ENCODE peak calls at places on chromosomes 6 and 20, in ten cellular contexts. One of them, this sample, is unnamed.

GRCh38 chr20:55172310-55173002 is 697.1 kb downstream of the DOK5 start:
- DNase-seq in PC-9: no peak
- DNase-seq in foreskin keratinocyte: no peak
- DNase-seq in heart left ventricle: no peak
- DNase-seq in pancreas: no peak
- DNase-seq in lung: no peak
- DNase-seq in astrocyte: no peak
- DNase-seq in uterus: no peak
- DNase-seq in H1: no peak
- DNase-seq in adrenal gland: no peak
- DNase-seq in this sample: no peak

GRCh38 chr20:58081842-58082241 is 146.6 kb downstream of the ANKRD60 start:
- DNase-seq in H1: no peak
- DNase-seq in heart left ventricle: no peak
- DNase-seq in foreskin keratinocyte: peak
- DNase-seq in astrocyte: peak
- DNase-seq in PC-9: no peak
- DNase-seq in lung: no peak
- DNase-seq in pancreas: no peak
- DNase-seq in uterus: no peak
- DNase-seq in adrenal gland: no peak
- DNase-seq in this sample: peak

GRCh38 chr6:41984623-41985022 is 43.0 kb upstream of the CCND3 start:
- DNase-seq in heart left ventricle: no peak
- DNase-seq in adrenal gland: no peak
- DNase-seq in astrocyte: no peak
- DNase-seq in foreskin keratinocyte: no peak
- DNase-seq in pancreas: no peak
- DNase-seq in uterus: no peak
- DNase-seq in PC-9: no peak
- DNase-seq in H1: no peak
- DNase-seq in lung: no peak
- DNase-seq in this sample: no peak

GRCh38 chr6:31575335-31575901 is at the start of gene TNF:
- DNase-seq in adrenal gland: peak
- DNase-seq in lung: peak
- DNase-seq in astrocyte: no peak
- DNase-seq in heart left ventricle: peak
- DNase-seq in uterus: peak
- DNase-seq in pancreas: peak
- DNase-seq in foreskin keratinocyte: peak
- DNase-seq in H1: no peak
- DNase-seq in PC-9: no peak
- DNase-seq in this sample: no peak

GRCh38 chr20:54026300-54027064 is 43.9 kb downstream of the BCAS1 start:
- DNase-seq in H1: no peak
- DNase-seq in astrocyte: no peak
- DNase-seq in PC-9: no peak
- DNase-seq in lung: no peak
- DNase-seq in pancreas: no peak
- DNase-seq in adrenal gland: no peak
- DNase-seq in heart left ventricle: no peak
- DNase-seq in uterus: no peak
- DNase-seq in foreskin keratinocyte: peak
- DNase-seq in this sample: peak

GRCh38 chr6:13986700-13987399 is 62.1 kb downstream of the RNF182 start:
- DNase-seq in H1: no peak
- DNase-seq in PC-9: no peak
- DNase-seq in lung: no peak
- DNase-seq in uterus: no peak
- DNase-seq in astrocyte: no peak
- DNase-seq in adrenal gland: no peak
- DNase-seq in foreskin keratinocyte: no peak
- DNase-seq in pancreas: no peak
- DNase-seq in heart left ventricle: no peak
- DNase-seq in this sample: no peak

GRCh38 chr20:17518339-17519052 is 12.7 kb downstream of the BFSP1 start:
- DNase-seq in adrenal gland: no peak
- DNase-seq in H1: peak
- DNase-seq in PC-9: no peak
- DNase-seq in heart left ventricle: no peak
- DNase-seq in foreskin keratinocyte: no peak
- DNase-seq in uterus: no peak
- DNase-seq in pancreas: no peak
- DNase-seq in astrocyte: no peak
- DNase-seq in lung: no peak
- DNase-seq in this sample: peak

GRCh38 chr20:11807070-11807741 is 110.5 kb upstream of the BTBD3 start:
- DNase-seq in PC-9: peak
- DNase-seq in lung: no peak
- DNase-seq in astrocyte: peak
- DNase-seq in adrenal gland: peak
- DNase-seq in heart left ventricle: no peak
- DNase-seq in uterus: no peak
- DNase-seq in foreskin keratinocyte: peak
- DNase-seq in pancreas: no peak
- DNase-seq in H1: no peak
- DNase-seq in this sample: peak

GRCh38 chr6:127146935-127147334 is 28.5 kb downstream of the RSPO3 start:
- DNase-seq in PC-9: peak
- DNase-seq in heart left ventricle: peak
- DNase-seq in astrocyte: peak
- DNase-seq in adrenal gland: no peak
- DNase-seq in pancreas: peak
- DNase-seq in uterus: no peak
- DNase-seq in H1: no peak
- DNase-seq in lung: no peak
- DNase-seq in foreskin keratinocyte: no peak
- DNase-seq in this sample: peak

GRCh38 chr20:54560357-54560756 is 85.0 kb downstream of the DOK5 start:
- DNase-seq in pancreas: no peak
- DNase-seq in heart left ventricle: no peak
- DNase-seq in adrenal gland: no peak
- DNase-seq in foreskin keratinocyte: no peak
- DNase-seq in H1: no peak
- DNase-seq in PC-9: no peak
- DNase-seq in uterus: no peak
- DNase-seq in lung: no peak
- DNase-seq in astrocyte: no peak
- DNase-seq in this sample: no peak

GRCh38 chr6:148303616-148304015 is 39.0 kb upstream of the SASH1 start:
- DNase-seq in pancreas: no peak
- DNase-seq in uterus: no peak
- DNase-seq in H1: no peak
- DNase-seq in astrocyte: no peak
- DNase-seq in heart left ventricle: no peak
- DNase-seq in adrenal gland: no peak
- DNase-seq in foreskin keratinocyte: no peak
- DNase-seq in PC-9: no peak
- DNase-seq in lung: no peak
- DNase-seq in this sample: no peak

GRCh38 chr20:55701467-55701866 is 303.9 kb downstream of the CBLN4 start:
- DNase-seq in adrenal gland: no peak
- DNase-seq in astrocyte: no peak
- DNase-seq in PC-9: no peak
- DNase-seq in H1: no peak
- DNase-seq in heart left ventricle: no peak
- DNase-seq in foreskin keratinocyte: no peak
- DNase-seq in pancreas: no peak
- DNase-seq in uterus: no peak
- DNase-seq in lung: no peak
- DNase-seq in this sample: no peak

GRCh38 chr6:163485388-163485851 is 70.9 kb downstream of the QKI start:
- DNase-seq in PC-9: no peak
- DNase-seq in adrenal gland: no peak
- DNase-seq in pancreas: no peak
- DNase-seq in heart left ventricle: no peak
- DNase-seq in foreskin keratinocyte: no peak
- DNase-seq in uterus: no peak
- DNase-seq in H1: no peak
- DNase-seq in astrocyte: no peak
- DNase-seq in lung: no peak
- DNase-seq in this sample: no peak

GRCh38 chr20:33299111-33299603 is 16.1 kb downstream of the BPIFB1 start:
- DNase-seq in astrocyte: peak
- DNase-seq in pancreas: peak
- DNase-seq in uterus: peak
- DNase-seq in heart left ventricle: peak
- DNase-seq in H1: peak
- DNase-seq in lung: peak
- DNase-seq in adrenal gland: peak
- DNase-seq in foreskin keratinocyte: no peak
- DNase-seq in PC-9: peak
- DNase-seq in this sample: peak

GRCh38 chr20:36491901-36492617 is 49.3 kb upstream of the MYL9 start:
- DNase-seq in uterus: no peak
- DNase-seq in pancreas: no peak
- DNase-seq in PC-9: no peak
- DNase-seq in foreskin keratinocyte: peak
- DNase-seq in heart left ventricle: no peak
- DNase-seq in H1: no peak
- DNase-seq in lung: no peak
- DNase-seq in astrocyte: no peak
- DNase-seq in adrenal gland: no peak
- DNase-seq in this sample: peak

GRCh38 chr6:134330555-134330954 is 12.6 kb upstream of the SGK1 start:
- DNase-seq in adrenal gland: no peak
- DNase-seq in foreskin keratinocyte: no peak
- DNase-seq in heart left ventricle: no peak
- DNase-seq in pancreas: no peak
- DNase-seq in H1: no peak
- DNase-seq in uterus: no peak
- DNase-seq in lung: no peak
- DNase-seq in astrocyte: no peak
- DNase-seq in PC-9: no peak
- DNase-seq in this sample: no peak

GRCh38 chr6:134331255-134331654 is 13.3 kb upstream of the SGK1 start:
- DNase-seq in adrenal gland: no peak
- DNase-seq in astrocyte: no peak
- DNase-seq in lung: no peak
- DNase-seq in uterus: no peak
- DNase-seq in foreskin keratinocyte: no peak
- DNase-seq in pancreas: no peak
- DNase-seq in heart left ventricle: no peak
- DNase-seq in PC-9: no peak
- DNase-seq in H1: no peak
- DNase-seq in this sample: no peak

GRCh38 chr6:134328792-134329191 is 10.9 kb upstream of the SGK1 start:
- DNase-seq in lung: no peak
- DNase-seq in H1: no peak
- DNase-seq in foreskin keratinocyte: no peak
- DNase-seq in uterus: no peak
- DNase-seq in heart left ventricle: no peak
- DNase-seq in adrenal gland: no peak
- DNase-seq in pancreas: no peak
- DNase-seq in PC-9: no peak
- DNase-seq in astrocyte: no peak
- DNase-seq in this sample: no peak

GRCh38 chr6:134324766-134325165 is 6.9 kb upstream of the SGK1 start:
- DNase-seq in H1: no peak
- DNase-seq in adrenal gland: no peak
- DNase-seq in uterus: no peak
- DNase-seq in lung: no peak
- DNase-seq in astrocyte: no peak
- DNase-seq in pancreas: no peak
- DNase-seq in PC-9: no peak
- DNase-seq in heart left ventricle: no peak
- DNase-seq in foreskin keratinocyte: no peak
- DNase-seq in this sample: no peak

DNA sequence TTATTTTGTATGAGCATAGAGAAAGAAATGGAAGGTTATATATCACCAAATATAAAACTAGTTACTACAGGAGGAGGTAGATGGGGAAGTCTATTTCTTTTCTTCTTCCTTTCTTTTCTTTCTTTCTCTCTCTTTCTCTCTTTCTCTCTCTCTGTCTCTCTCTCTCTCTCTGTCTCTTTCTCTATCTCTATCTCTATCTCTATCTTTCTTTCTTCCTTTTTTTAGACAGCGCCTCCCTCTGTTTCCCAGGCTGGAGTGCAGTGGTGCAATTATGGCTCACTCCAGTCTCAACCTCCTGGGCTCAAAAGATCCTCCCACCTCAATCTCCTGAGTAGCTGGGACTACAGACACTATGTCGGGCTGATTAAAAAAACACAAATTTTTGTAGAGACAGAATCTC is 10.2 kb upstream of the SGK1 start:
- DNase-seq in uterus: no peak
- DNase-seq in adrenal gland: no peak
- DNase-seq in astrocyte: no peak
- DNase-seq in foreskin keratinocyte: no peak
- DNase-seq in H1: peak
- DNase-seq in PC-9: no peak
- DNase-seq in lung: no peak
- DNase-seq in heart left ventricle: no peak
- DNase-seq in pancreas: no peak
- DNase-seq in this sample: no peak
- TF ChIP-seq CTCF in uterus: no peak
- TF ChIP-seq CTCF in adrenal gland: no peak
- TF ChIP-seq CTCF in astrocyte: no peak
- TF ChIP-seq CTCF in foreskin keratinocyte: peak
- TF ChIP-seq CTCF in H1: no peak
- TF ChIP-seq CTCF in PC-9: no peak
- TF ChIP-seq CTCF in lung: no peak
- TF ChIP-seq CTCF in heart left ventricle: no peak
- TF ChIP-seq CTCF in pancreas: no peak
- TF ChIP-seq CTCF in this sample: no peak

GRCh38 chr6:3825851-3826581 is 23.2 kb upstream of the FAM50B start:
- DNase-seq in heart left ventricle: peak
- DNase-seq in uterus: peak
- DNase-seq in pancreas: peak
- DNase-seq in H1: no peak
- DNase-seq in foreskin keratinocyte: peak
- DNase-seq in astrocyte: peak
- DNase-seq in adrenal gland: peak
- DNase-seq in PC-9: peak
- DNase-seq in lung: peak
- DNase-seq in this sample: peak
- H3K27ac ChIP-seq in heart left ventricle: peak
- H3K27ac ChIP-seq in uterus: peak
- H3K27ac ChIP-seq in pancreas: peak
- H3K27ac ChIP-seq in H1: no peak
- H3K27ac ChIP-seq in foreskin keratinocyte: peak
- H3K27ac ChIP-seq in astrocyte: peak
- H3K27ac ChIP-seq in adrenal gland: peak
- H3K27ac ChIP-seq in PC-9: peak
- H3K27ac ChIP-seq in lung: peak
- H3K27ac ChIP-seq in this sample: peak

GRCh38 chr6:12034831-12035230 is 22.7 kb downstream of the HIVEP1 start:
- DNase-seq in uterus: no peak
- DNase-seq in astrocyte: no peak
- DNase-seq in PC-9: no peak
- DNase-seq in heart left ventricle: no peak
- DNase-seq in adrenal gland: no peak
- DNase-seq in lung: no peak
- DNase-seq in foreskin keratinocyte: no peak
- DNase-seq in pancreas: no peak
- DNase-seq in H1: no peak
- DNase-seq in this sample: no peak
- TF ChIP-seq CTCF in uterus: no peak
- TF ChIP-seq CTCF in astrocyte: no peak
- TF ChIP-seq CTCF in PC-9: no peak
- TF ChIP-seq CTCF in heart left ventricle: no peak
- TF ChIP-seq CTCF in adrenal gland: no peak
- TF ChIP-seq CTCF in lung: no peak
- TF ChIP-seq CTCF in foreskin keratinocyte: peak
- TF ChIP-seq CTCF in pancreas: no peak
- TF ChIP-seq CTCF in H1: no peak
- TF ChIP-seq CTCF in this sample: no peak

GRCh38 chr6:129253731-129254130 is 370.8 kb downstream of the LAMA2 start:
- DNase-seq in heart left ventricle: no peak
- DNase-seq in H1: no peak
- DNase-seq in foreskin keratinocyte: no peak
- DNase-seq in PC-9: no peak
- DNase-seq in astrocyte: no peak
- DNase-seq in lung: no peak
- DNase-seq in pancreas: no peak
- DNase-seq in uterus: no peak
- DNase-seq in adrenal gland: no peak
- DNase-seq in this sample: no peak
- H3K27ac ChIP-seq in heart left ventricle: no peak
- H3K27ac ChIP-seq in H1: no peak
- H3K27ac ChIP-seq in foreskin keratinocyte: no peak
- H3K27ac ChIP-seq in PC-9: no peak
- H3K27ac ChIP-seq in astrocyte: no peak
- H3K27ac ChIP-seq in lung: no peak
- H3K27ac ChIP-seq in pancreas: no peak
- H3K27ac ChIP-seq in uterus: no peak
- H3K27ac ChIP-seq in adrenal gland: no peak
- H3K27ac ChIP-seq in this sample: no peak